ENCODE peak calls at places on chromosomes 11 and 22, in eight cellular contexts. Y, P, C, K, E, W, L and U are unnamed samples. For H3K36me3, the result is how much of the 10 kb centered on the place peaks cover.

GRCh38 chr22:20033045-20033706 is 12.3 kb downstream of the TANGO2 start:
- DNase-seq in E (no peak), Y (peak), K (no peak), C (no peak), W (no peak), P (no peak), L (no peak), U (no peak)

GRCh38 chr11:65303542-65303941 is 11.1 kb upstream of the CDC42EP2 start:
- DNase-seq in L (no peak), Y (no peak), W (peak), C (no peak), P (no peak), E (no peak), K (no peak), U (no peak)

GRCh38 chr22:44777364-44777756 is 25.0 kb downstream of the ARHGAP8 start:
- DNase-seq in K (no peak), W (no peak), C (no peak), Y (no peak), L (no peak), P (no peak), E (no peak), U (peak)

GRCh38 chr11:108620958-108621772 is 27.6 kb upstream of the EXPH5 start:
- DNase-seq in E (no peak), C (no peak), L (no peak), Y (no peak), P (no peak), K (no peak), W (no peak), U (peak)

GRCh38 chr11:132472411-132473205 is 1059.7 kb downstream of the OPCML start:
- DNase-seq in P (no peak), E (no peak), C (peak), W (no peak), L (no peak), K (no peak), Y (no peak), U (no peak)

GRCh38 chr11:612201-612960 is 3.4 kb downstream of the IRF7 start:
- DNase-seq in W (no peak), K (no peak), L (no peak), Y (peak), E (no peak), C (no peak), P (peak), U (peak)

GRCh38 chr11:117392001-117392690 is 64.5 kb downstream of the CEP164 start:
- DNase-seq in P (no peak), Y (no peak), E (no peak), C (no peak), W (no peak), L (no peak), K (no peak), U (no peak)

GRCh38 chr11:7638710-7639642 is 34.3 kb downstream of the CYB5R2 start:
- DNase-seq in Y (no peak), K (no peak), C (no peak), P (no peak), E (no peak), W (no peak), L (no peak), U (peak)

GRCh38 chr22:37627545-37627944 is 11.9 kb upstream of the SH3BP1 start:
- DNase-seq in P (no peak), C (no peak), E (no peak), W (no peak), Y (no peak), K (no peak), L (peak), U (no peak)

GRCh38 chr11:46936138-46937110 is at the start of gene CSTPP1:
- DNase-seq in K (peak), W (peak), E (peak), C (peak), Y (peak), P (peak), L (peak), U (peak)

GRCh38 chr11:12280838-12281565 is 96.4 kb upstream of the PARVA start:
- DNase-seq in Y (no peak), E (no peak), W (no peak), C (peak), L (no peak), K (peak), P (no peak), U (no peak)

GRCh38 chr11:1863352-1864215 is 10.7 kb downstream of the LSP1 start:
- DNase-seq in Y (peak), W (peak), P (peak), E (no peak), L (no peak), K (peak), C (peak), U (no peak)

GRCh38 chr11:120835601-120836228 is 188.2 kb upstream of the TBCEL start:
- DNase-seq in E (no peak), C (no peak), K (no peak), Y (no peak), W (no peak), L (no peak), P (peak), U (peak)

GRCh38 chr22:41238570-41239442 is 1.9 kb downstream of the CHADL start:
- DNase-seq in Y (no peak), P (no peak), K (no peak), L (no peak), W (no peak), C (no peak), E (no peak), U (no peak)

GRCh38 chr22:41239443-41240128 is 1.1 kb downstream of the CHADL start:
- DNase-seq in Y (no peak), L (no peak), W (no peak), C (no peak), K (no peak), E (no peak), P (no peak), U (no peak)

GRCh38 chr22:41234815-41235687 is 5.7 kb downstream of the CHADL start:
- DNase-seq in C (no peak), W (no peak), Y (no peak), E (no peak), K (no peak), P (no peak), L (no peak), U (no peak)

GRCh38 chr22:41237707-41238569 is 2.8 kb downstream of the CHADL start:
- DNase-seq in K (peak), L (peak), W (peak), P (peak), C (no peak), E (no peak), Y (peak), U (peak)

GRCh38 chr22:41237036-41237706 is 3.6 kb downstream of the CHADL start:
- DNase-seq in Y (no peak), P (no peak), L (no peak), K (no peak), W (no peak), C (no peak), E (no peak), U (no peak)
- H3K27ac ChIP-seq in Y (no peak), P (no peak), L (no peak), K (peak), W (peak), C (no peak), E (peak), U (no peak)

DNA sequence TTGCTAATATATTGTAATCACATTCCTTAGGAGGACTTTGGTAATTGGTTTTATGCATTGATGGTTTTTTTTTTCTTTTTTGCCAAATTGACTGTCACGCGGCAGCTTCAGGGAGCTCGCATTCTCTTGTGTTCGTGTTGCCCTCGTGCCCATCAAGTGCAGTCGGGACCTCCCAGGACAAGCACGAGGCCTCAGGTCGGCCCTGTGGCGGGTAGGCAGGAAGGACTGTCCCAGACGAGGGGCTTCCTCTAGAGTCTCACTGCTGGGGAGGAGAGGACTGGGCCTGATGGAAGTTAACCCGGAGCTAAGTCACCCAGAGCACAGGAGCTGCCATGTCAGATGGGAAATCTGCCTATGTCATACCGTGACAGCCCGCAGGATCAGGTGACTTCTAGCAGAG is 37.0 kb downstream of the CTTN start:
- DNase-seq in Y (no peak), E (no peak), L (no peak), K (no peak), P (no peak), W (no peak), C (no peak), U (no peak)
- H3K36me3 ChIP-seq in Y (under half), E (half or more), L (under half), K (half or more), P (under half), W (half or more), C (half or more), U (under half)

GRCh38 chr11:125141178-125141577 is 23.4 kb upstream of the PKNOX2 start:
- DNase-seq in C (no peak), P (peak), L (no peak), Y (peak), W (no peak), K (no peak), E (no peak), U (no peak)

GRCh38 chr11:125140251-125140650 is 24.3 kb upstream of the PKNOX2 start:
- DNase-seq in L (no peak), E (no peak), K (no peak), P (peak), Y (peak), W (no peak), C (no peak), U (no peak)

GRCh38 chr11:125146232-125146631 is 18.3 kb upstream of the PKNOX2 start:
- DNase-seq in Y (no peak), L (no peak), W (no peak), P (no peak), C (no peak), K (no peak), E (no peak), U (no peak)

GRCh38 chr11:125138966-125139365 is 25.6 kb upstream of the PKNOX2 start:
- DNase-seq in P (no peak), C (no peak), E (no peak), K (no peak), L (no peak), W (no peak), Y (peak), U (no peak)

GRCh38 chr11:125141686-125142535 is 22.6 kb upstream of the PKNOX2 start:
- DNase-seq in Y (peak), E (no peak), W (peak), C (peak), P (peak), L (peak), K (no peak), U (peak)
- H3K27ac ChIP-seq in Y (no peak), E (no peak), W (no peak), C (no peak), P (no peak), L (no peak), K (no peak), U (no peak)

GRCh38 chr11:111605681-111606080 is 3.4 kb downstream of the SIK2 start:
- DNase-seq in L (no peak), Y (no peak), P (no peak), W (no peak), K (no peak), E (no peak), C (no peak), U (no peak)
- H3K36me3 ChIP-seq in L (under half), Y (under half), P (under half), W (under half), K (under half), E (under half), C (under half), U (under half)

GRCh38 chr11:61978703-61979661 is 11.5 kb upstream of the FTH1 start:
- DNase-seq in P (no peak), W (no peak), E (no peak), K (peak), C (no peak), Y (peak), L (no peak), U (peak)

GRCh38 chr11:61980783-61981541 is 13.5 kb upstream of the FTH1 start:
- DNase-seq in L (no peak), C (no peak), W (no peak), E (no peak), K (peak), Y (peak), P (no peak), U (peak)

GRCh38 chr11:61985863-61986262 is 18.4 kb upstream of the FTH1 start:
- DNase-seq in L (no peak), C (no peak), W (no peak), E (no peak), K (no peak), Y (no peak), P (no peak), U (peak)

DNA sequence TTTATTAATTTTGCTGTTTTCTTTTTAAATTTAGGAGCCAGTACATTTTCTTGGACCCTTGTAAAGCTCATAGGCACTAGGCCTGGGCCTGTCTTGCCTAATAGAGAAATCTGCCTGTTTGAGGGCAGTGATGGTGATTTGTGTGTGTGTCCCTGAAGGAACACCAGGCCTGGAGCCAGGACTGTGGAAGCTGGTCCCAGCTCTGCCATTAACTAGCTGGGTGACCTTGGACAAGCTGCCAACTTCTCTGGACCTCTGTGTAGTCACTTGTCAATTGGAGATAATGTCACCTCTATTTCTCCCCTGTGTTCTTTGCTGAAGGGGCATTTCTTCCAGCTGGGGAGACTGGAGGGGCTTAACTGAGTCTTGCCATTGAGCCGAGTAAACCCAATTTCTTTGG is 16.0 kb upstream of the FTH1 start:
- DNase-seq in L (no peak), E (no peak), W (no peak), C (no peak), P (no peak), K (no peak), Y (peak), U (no peak)
- H3K27ac ChIP-seq in L (no peak), E (no peak), W (no peak), C (no peak), P (no peak), K (no peak), Y (no peak), U (no peak)

DNA sequence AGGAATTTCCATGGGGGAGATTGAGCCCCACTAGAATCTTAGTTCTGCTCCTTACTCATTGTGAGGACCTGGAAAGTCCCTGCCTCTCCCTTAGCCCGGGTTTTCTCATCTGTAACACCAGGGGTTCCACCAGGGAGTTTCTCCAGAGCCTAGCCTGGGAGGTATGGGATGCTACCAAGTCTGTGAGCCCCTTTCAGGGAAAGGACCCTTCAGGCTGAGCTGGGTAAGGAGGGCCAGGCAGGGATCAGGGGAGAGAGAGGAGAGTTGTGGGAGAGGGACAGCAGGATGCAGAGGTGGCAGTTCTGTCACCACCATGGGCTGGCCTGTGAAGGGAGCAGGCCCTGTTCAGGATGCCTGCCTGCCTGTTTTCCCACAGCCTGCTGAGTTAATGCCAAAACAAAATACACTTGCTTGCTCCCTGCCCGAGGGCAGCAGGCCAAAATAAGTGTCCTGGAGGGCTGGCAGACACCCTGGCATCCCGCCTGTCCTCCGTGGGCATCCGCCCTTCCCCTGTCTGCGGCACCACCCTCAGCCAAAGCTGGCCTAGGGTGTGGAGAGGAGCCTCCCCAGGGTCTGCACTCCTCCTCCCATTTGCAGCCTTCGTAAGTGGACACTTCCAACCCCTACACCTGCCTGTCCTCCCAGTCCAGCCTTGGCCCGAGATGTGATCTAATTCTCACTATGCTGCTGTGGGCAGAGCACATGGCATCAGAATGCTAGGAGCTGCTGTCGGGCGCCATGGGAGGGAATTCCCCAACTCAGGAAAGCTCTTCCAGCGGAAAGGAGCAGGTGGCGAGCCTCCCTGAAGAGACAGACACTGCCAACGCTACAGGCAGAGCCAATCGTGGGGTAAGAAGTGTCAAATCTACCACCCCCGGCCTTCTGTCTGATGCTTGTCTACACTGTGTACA is 5.9 kb upstream of the FCHSD2 start:
- DNase-seq in L (no peak), K (no peak), W (no peak), E (no peak), P (no peak), C (no peak), Y (no peak), U (no peak)
- H3K36me3 ChIP-seq in L (under half), K (under half), W (under half), E (under half), P (under half), C (under half), Y (under half), U (under half)

GRCh38 chr11:75520688-75521087 is 5.1 kb downstream of the GDPD5 start:
- DNase-seq in E (no peak), P (no peak), L (no peak), K (no peak), C (no peak), W (no peak), Y (peak), U (no peak)
- H3K27ac ChIP-seq in E (no peak), P (no peak), L (no peak), K (no peak), C (no peak), W (no peak), Y (peak), U (no peak)

GRCh38 chr11:95308512-95309035 is 77.6 kb upstream of the SESN3 start:
- DNase-seq in K (no peak), C (no peak), E (no peak), P (no peak), W (no peak), L (no peak), Y (no peak), U (no peak)

GRCh38 chr11:95305726-95306522 is 74.9 kb upstream of the SESN3 start:
- DNase-seq in E (no peak), K (no peak), Y (no peak), W (no peak), L (no peak), P (no peak), C (no peak), U (peak)

GRCh38 chr11:95304777-95305176 is 73.8 kb upstream of the SESN3 start:
- DNase-seq in Y (no peak), L (no peak), K (no peak), W (no peak), C (no peak), P (no peak), E (no peak), U (no peak)

GRCh38 chr11:95307310-95307709 is 76.3 kb upstream of the SESN3 start:
- DNase-seq in E (no peak), K (no peak), W (no peak), L (no peak), C (no peak), P (no peak), Y (no peak), U (no peak)

DNA sequence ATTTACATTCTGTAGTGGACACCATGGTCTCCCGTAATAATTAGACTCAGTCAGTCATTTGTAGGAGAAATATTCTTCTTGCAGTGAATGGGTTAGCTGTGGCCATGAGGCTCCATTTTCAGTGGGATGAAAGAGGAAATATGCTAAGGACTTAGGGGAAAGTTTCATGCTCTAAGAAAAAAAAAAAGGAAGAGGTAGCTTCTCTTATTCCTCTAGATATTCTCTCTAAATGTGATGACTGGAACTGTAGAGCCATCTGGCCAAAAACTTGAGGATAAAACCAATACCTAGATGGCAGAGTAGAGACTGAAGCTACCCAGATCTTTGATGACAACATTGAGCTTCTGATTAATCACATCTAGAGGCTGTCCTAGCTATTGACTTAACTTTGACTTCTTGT is 75.8 kb upstream of the SESN3 start:
- DNase-seq in C (no peak), E (no peak), L (no peak), K (no peak), P (no peak), Y (no peak), W (no peak), U (no peak)
- H3K36me3 ChIP-seq in C (under half), E (under half), L (under half), K (under half), P (under half), Y (under half), W (under half), U (under half)